ENCODE peak calls at places on chromosomes 12 and 14, in ten cellular contexts. J, W, P, L, G, V, K, Q, M and S are unnamed samples. For H3K4me1, the result is how much of the 10 kb centered on the place peaks cover.

GRCh38 chr12:67515679-67516363 is 132.7 kb upstream of the DYRK2 start:
- DNase-seq in J (no peak), W (no peak), P (no peak), L (peak), G (no peak), V (no peak), K (no peak), Q (no peak), M (no peak), S (no peak)

GRCh38 chr14:23627961-23628360 is 8.2 kb upstream of the DHRS2 start:
- DNase-seq in J (no peak), W (no peak), P (no peak), L (no peak), G (no peak), V (no peak), K (no peak), Q (no peak), M (no peak), S (no peak)

GRCh38 chr12:92961949-92962348 is 32.9 kb upstream of the EEA1 start:
- DNase-seq in J (no peak), W (no peak), P (no peak), L (no peak), G (no peak), V (no peak), K (peak), Q (no peak), M (no peak), S (no peak)

GRCh38 chr12:43789941-43790340 is 16.2 kb downstream of the TWF1 start:
- DNase-seq in J (no peak), W (no peak), P (no peak), L (no peak), G (no peak), V (no peak), K (no peak), Q (no peak), M (no peak), S (no peak)

GRCh38 chr12:5567021-5567744 is 135.3 kb downstream of the NTF3 start:
- DNase-seq in J (no peak), W (peak), P (no peak), L (no peak), G (no peak), V (no peak), K (no peak), Q (no peak), M (no peak), S (no peak)

GRCh38 chr12:108360487-108360886 is 21.4 kb upstream of the CMKLR1 start:
- DNase-seq in J (peak), W (no peak), P (no peak), L (no peak), G (no peak), V (no peak), K (peak), Q (no peak), M (no peak), S (no peak)

GRCh38 chr14:20679907-20680306 is 4.5 kb upstream of the RNASE4 start:
- DNase-seq in J (no peak), W (no peak), P (peak), L (no peak), G (no peak), V (no peak), K (no peak), Q (no peak), M (peak), S (no peak)

GRCh38 chr14:92956961-92957360 is 34.0 kb downstream of the CHGA start:
- DNase-seq in J (no peak), W (no peak), P (no peak), L (no peak), G (no peak), V (no peak), K (no peak), Q (no peak), M (no peak), S (no peak)

GRCh38 chr14:54487771-54488170 is 1.0 kb downstream of the GMFB start:
- DNase-seq in J (no peak), W (no peak), P (no peak), L (no peak), G (no peak), V (no peak), K (peak), Q (no peak), M (peak), S (no peak)

GRCh38 chr14:36655963-36656768 is 5.5 kb upstream of the PAX9 start:
- DNase-seq in J (no peak), W (no peak), P (peak), L (no peak), G (no peak), V (no peak), K (peak), Q (no peak), M (peak), S (peak)
- H3K4me3 ChIP-seq in J (no peak), W (no peak), P (no peak), L (no peak), G (peak), V (no peak), K (no peak), Q (no peak), M (peak), S (no peak)

DNA sequence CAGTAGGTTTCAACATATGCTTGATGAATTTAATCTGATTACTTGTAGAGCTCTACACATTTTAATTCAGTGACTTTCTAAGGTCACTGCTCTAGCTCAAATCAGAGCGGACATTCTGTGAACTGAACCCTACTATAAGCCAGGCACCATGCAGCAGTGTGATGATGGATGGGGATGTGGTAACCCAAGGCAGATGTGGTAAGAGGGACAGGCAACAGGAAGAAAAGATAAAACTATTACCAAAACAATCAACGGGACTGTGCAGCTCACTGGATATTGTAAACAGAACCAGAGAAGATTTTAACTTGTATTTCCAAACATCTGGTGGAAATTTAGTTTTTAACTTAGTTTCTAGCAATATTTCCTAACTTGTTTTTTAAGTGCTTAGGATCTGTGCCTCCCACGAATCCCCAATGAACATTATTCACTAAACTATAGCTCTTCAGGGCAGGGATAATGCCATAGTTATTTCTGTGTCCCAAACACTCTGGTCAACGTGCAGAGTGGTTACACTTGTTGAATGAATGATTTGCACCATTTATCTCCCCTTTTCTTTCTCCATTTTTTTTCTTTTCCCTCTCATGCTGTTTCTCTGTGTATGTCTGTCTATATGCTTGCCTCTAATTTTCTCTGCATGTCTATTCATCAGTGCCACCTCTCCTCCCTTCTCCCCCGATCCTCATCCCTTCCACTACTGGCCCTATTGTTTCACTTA is 3.0 kb downstream of the ERO1A start:
- DNase-seq in J (no peak), W (no peak), P (no peak), L (peak), G (no peak), V (no peak), K (no peak), Q (no peak), M (no peak), S (no peak)
- H3K4me1 ChIP-seq in J (under half), W (under half), P (half or more), L (under half), G (under half), V (under half), K (under half), Q (under half), M (under half), S (under half)

DNA sequence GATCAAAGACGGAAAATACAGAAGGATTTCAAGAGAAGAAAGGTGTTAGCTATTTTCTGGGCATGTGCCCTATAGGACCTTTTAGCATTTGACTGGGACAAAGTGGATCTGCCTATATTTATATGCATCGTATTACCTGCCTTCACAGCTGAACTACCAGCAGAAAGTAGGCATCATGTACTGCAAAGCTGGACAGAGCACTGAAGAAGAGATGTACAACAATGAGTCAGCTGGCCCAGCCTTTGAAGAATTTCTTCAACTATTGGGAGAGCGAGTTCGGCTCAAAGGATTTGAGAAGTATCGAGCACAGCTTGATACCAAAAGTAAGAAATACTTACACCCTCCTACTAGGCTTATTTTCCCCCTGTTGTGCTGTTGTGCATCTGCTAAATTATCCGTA is 282.0 kb upstream of the RGS6 start:
- DNase-seq in J (no peak), W (no peak), P (no peak), L (no peak), G (no peak), V (no peak), K (no peak), Q (no peak), M (no peak), S (no peak)
- H3K27ac ChIP-seq in J (peak), W (no peak), P (no peak), L (no peak), G (no peak), V (no peak), K (peak), Q (no peak), M (no peak), S (no peak)

GRCh38 chr14:59305231-59305630 is 116.8 kb downstream of the DAAM1 start:
- DNase-seq in J (no peak), W (no peak), P (no peak), L (no peak), G (no peak), V (no peak), K (no peak), Q (no peak), M (no peak), S (no peak)
- H3K4me3 ChIP-seq in J (no peak), W (no peak), P (no peak), L (no peak), G (no peak), V (no peak), K (no peak), Q (no peak), M (no peak), S (no peak)

GRCh38 chr14:67941456-67942018 is 122.0 kb downstream of the RAD51B start:
- DNase-seq in J (no peak), W (no peak), P (peak), L (no peak), G (no peak), V (no peak), K (no peak), Q (no peak), M (peak), S (no peak)
- H3K4me1 ChIP-seq in J (under half), W (under half), P (under half), L (under half), G (under half), V (under half), K (under half), Q (under half), M (half or more), S (under half)

DNA sequence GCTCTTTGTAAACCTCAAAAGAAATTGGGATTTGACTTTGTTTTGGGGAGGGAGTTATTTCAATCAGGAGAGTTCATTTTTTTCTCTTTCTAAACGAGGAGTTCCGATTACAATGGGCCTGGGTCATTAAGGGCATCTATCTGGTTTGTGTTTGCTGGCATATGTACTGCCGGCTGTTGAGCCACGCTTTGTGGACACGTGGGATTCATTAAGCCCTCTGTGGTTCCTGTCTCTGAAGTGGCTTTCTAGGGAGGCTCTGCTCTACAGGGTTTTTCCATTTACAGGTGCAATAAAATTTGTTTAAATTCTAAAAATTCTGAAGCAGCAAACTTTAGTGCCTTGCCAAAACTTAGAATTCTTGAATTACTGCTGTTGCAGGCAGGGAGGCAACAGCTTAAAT is 57.9 kb downstream of the GNS start:
- DNase-seq in J (peak), W (no peak), P (no peak), L (no peak), G (no peak), V (no peak), K (no peak), Q (no peak), M (peak), S (no peak)
- H3K27ac ChIP-seq in J (peak), W (no peak), P (no peak), L (no peak), G (peak), V (no peak), K (no peak), Q (no peak), M (peak), S (no peak)

DNA sequence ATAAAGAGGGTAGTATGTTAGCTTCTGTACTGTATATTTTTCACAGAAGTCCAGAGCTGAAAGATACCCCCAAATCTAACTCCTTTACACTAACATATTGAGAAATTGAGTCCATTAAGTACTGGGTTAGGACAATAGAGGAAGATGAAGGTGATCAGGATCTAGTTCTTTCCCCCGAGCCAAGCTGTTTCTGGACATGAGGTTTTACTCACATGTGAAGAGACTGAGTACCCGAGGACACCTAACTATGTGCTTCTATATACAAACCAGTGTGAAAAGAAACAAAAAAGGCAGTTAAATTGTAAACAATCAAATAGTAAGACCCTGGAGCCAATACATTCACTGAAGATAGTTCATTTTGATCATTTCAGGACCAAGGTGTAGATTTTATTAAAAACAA is 3.8 kb upstream of the TRHDE start:
- DNase-seq in J (no peak), W (no peak), P (no peak), L (no peak), G (no peak), V (no peak), K (no peak), Q (no peak), M (no peak), S (no peak)
- H3K4me3 ChIP-seq in J (no peak), W (no peak), P (no peak), L (no peak), G (no peak), V (no peak), K (no peak), Q (no peak), M (no peak), S (no peak)

DNA sequence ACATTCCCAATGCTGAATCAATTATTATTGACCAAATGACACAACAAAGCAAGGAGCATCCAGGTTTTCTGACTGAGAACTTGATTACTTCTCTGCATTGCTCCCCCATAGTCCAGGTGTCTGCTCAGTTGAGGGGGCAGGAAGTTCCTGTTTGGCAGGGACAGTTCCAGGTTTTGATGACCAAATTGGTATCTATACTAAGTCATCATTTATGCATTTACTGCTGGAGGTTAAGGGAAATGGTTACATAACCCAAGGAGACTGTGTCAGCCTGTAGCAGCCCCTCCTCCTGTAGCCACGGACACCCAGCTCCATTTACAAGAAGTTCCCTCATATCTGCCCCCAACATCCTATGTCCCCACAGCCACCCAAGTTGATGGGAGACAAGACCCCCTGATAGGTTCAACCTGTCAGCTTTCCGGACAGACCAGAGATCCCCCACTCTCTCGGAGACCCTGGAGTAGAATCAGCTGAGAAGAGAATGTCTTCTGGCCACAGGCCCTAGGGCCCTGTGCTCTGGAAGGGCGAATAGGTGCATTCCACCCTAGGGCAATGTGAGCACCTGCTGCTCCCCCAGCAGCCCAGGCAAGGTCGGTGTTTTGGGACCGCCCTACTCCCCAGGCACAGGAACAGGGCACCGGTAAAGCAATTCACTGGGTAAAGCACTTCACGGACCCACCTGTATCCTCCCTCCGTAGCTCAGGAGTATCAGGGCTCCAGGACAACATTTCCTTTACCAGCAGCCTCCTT is 23.6 kb downstream of the IRF2BPL start:
- DNase-seq in J (no peak), W (no peak), P (no peak), L (no peak), G (no peak), V (no peak), K (no peak), Q (no peak), M (no peak), S (no peak)
- H3K4me1 ChIP-seq in J (half or more), W (under half), P (under half), L (under half), G (under half), V (under half), K (under half), Q (under half), M (under half), S (under half)